ENCODE peak calls at places on chromosomes 7 and 10, in four cellular contexts. One of them, this sample, is unnamed.

GRCh38 chr10:4868357-4868657 is 42.3 kb downstream of the AKR1E2 start:
- DNase-seq in gastrocnemius medialis: no peak
- DNase-seq in tibial nerve: no peak
- DNase-seq in IMR-90: no peak
- DNase-seq in this sample: no peak

GRCh38 chr10:13891542-13892431 is 305.0 kb downstream of the PRPF18 start:
- DNase-seq in gastrocnemius medialis: no peak
- DNase-seq in IMR-90: no peak
- DNase-seq in tibial nerve: no peak
- DNase-seq in this sample: peak; percentile 38

GRCh38 chr7:140003913-140004382 is 58.8 kb downstream of the PARP12 start:
- DNase-seq in IMR-90: peak; percentile 75
- DNase-seq in tibial nerve: no peak
- DNase-seq in gastrocnemius medialis: no peak
- DNase-seq in this sample: peak; percentile 52

GRCh38 chr10:13681095-13681494 is 94.3 kb downstream of the PRPF18 start:
- DNase-seq in IMR-90: no peak
- DNase-seq in tibial nerve: no peak
- DNase-seq in gastrocnemius medialis: no peak
- DNase-seq in this sample: no peak

GRCh38 chr7:71753959-71754652 is 622.2 kb downstream of the GALNT17 start:
- DNase-seq in gastrocnemius medialis: no peak
- DNase-seq in IMR-90: no peak
- DNase-seq in tibial nerve: no peak
- DNase-seq in this sample: no peak

GRCh38 chr10:91229683-91230082 is 9.2 kb downstream of the PCGF5 start:
- DNase-seq in IMR-90: no peak
- DNase-seq in tibial nerve: no peak
- DNase-seq in gastrocnemius medialis: no peak
- DNase-seq in this sample: no peak

GRCh38 chr7:46226860-46227259 is 305.8 kb upstream of the IGFBP3 start:
- DNase-seq in gastrocnemius medialis: no peak
- DNase-seq in IMR-90: peak; percentile 40
- DNase-seq in tibial nerve: no peak
- DNase-seq in this sample: no peak

GRCh38 chr10:133565441-133566294 is at the start of gene SYCE1:
- DNase-seq in IMR-90: no peak
- DNase-seq in gastrocnemius medialis: no peak
- DNase-seq in tibial nerve: peak; percentile 70
- DNase-seq in this sample: no peak

GRCh38 chr7:68166525-68166924 is 1169.9 kb downstream of the TYW1 start:
- DNase-seq in IMR-90: no peak
- DNase-seq in tibial nerve: no peak
- DNase-seq in gastrocnemius medialis: no peak
- DNase-seq in this sample: no peak

GRCh38 chr10:114294549-114294948 is 55.5 kb downstream of the VWA2 start:
- DNase-seq in gastrocnemius medialis: no peak
- DNase-seq in IMR-90: no peak
- DNase-seq in tibial nerve: no peak
- DNase-seq in this sample: no peak

GRCh38 chr10:14173706-14174594 is 156.8 kb downstream of the FRMD4A start:
- DNase-seq in IMR-90: peak; percentile 21
- DNase-seq in gastrocnemius medialis: no peak
- DNase-seq in tibial nerve: no peak
- DNase-seq in this sample: no peak

GRCh38 chr7:98189559-98189958 is 21.7 kb upstream of the BHLHA15 start:
- DNase-seq in IMR-90: no peak
- DNase-seq in gastrocnemius medialis: no peak
- DNase-seq in tibial nerve: no peak
- DNase-seq in this sample: no peak

GRCh38 chr7:29116801-29117200 is 29.5 kb downstream of the CPVL start:
- DNase-seq in tibial nerve: no peak
- DNase-seq in IMR-90: no peak
- DNase-seq in gastrocnemius medialis: no peak
- DNase-seq in this sample: no peak

GRCh38 chr7:32039000-32039756 is 31.0 kb downstream of the PDE1C start:
- DNase-seq in tibial nerve: no peak
- DNase-seq in IMR-90: no peak
- DNase-seq in gastrocnemius medialis: no peak
- DNase-seq in this sample: no peak

GRCh38 chr10:115932099-115932498 is 340.9 kb downstream of the GFRA1 start:
- DNase-seq in tibial nerve: no peak
- DNase-seq in IMR-90: no peak
- DNase-seq in gastrocnemius medialis: no peak
- DNase-seq in this sample: no peak

GRCh38 chr10:68333058-68333395 is 299 bp upstream of the PBLD start:
- DNase-seq in gastrocnemius medialis: no peak
- DNase-seq in IMR-90: peak; percentile 56
- DNase-seq in tibial nerve: no peak
- DNase-seq in this sample: no peak

GRCh38 chr10:68330852-68331454 is 911 bp upstream of the HNRNPH3 start:
- DNase-seq in IMR-90: peak; percentile 23
- DNase-seq in tibial nerve: no peak
- DNase-seq in gastrocnemius medialis: no peak
- DNase-seq in this sample: no peak

GRCh38 chr10:68333452-68333851 is 724 bp upstream of the PBLD start:
- DNase-seq in tibial nerve: no peak
- DNase-seq in gastrocnemius medialis: no peak
- DNase-seq in IMR-90: no peak
- DNase-seq in this sample: no peak

GRCh38 chr10:68331455-68332258 is at the start of gene HNRNPH3:
- DNase-seq in tibial nerve: peak; percentile 97
- DNase-seq in gastrocnemius medialis: peak; percentile 98
- DNase-seq in IMR-90: peak; percentile 97
- DNase-seq in this sample: peak; percentile 95

DNA sequence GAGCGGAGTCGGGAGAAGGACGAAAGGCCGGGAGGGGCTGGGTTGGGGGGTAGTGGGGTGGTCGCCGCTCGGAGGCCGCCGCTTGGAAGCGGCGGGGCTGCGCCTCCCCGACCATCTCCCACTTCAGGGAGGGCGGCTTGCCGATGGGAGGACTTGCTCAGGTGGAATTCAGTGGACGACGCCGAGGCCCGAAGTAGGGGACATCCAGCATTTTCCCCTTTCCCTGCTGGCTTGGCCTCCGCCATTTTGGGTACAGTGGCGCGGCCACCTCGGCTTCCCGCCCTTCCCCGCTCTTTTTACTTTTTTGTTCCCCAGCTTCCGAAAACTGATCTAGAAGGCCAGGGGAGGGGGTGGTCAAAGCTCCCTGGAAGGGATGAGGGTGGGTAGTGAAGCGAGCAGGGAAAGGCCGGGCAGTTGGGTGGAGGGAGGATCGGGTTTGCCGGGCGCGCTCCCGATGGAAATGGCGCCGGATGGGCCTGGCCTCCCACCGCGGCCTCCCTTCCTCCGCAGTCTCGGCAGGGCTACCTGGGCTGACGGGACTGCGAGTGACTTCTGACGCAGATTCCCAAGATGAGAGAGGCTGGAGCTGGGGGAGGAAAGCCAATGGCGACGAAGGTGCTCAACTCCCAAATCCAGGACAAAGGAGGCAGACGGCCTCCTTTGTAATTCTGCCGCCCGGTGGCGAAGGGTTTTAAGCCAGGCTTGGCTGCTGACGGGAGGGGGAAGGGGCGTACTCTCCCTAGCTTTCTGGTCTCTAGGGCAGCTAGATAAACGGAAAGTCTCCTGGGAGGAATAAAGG is at the start of gene PBLD:
- DNase-seq in gastrocnemius medialis: peak; percentile 57
- DNase-seq in IMR-90: peak; percentile 74
- DNase-seq in tibial nerve: peak; percentile 38
- DNase-seq in this sample: peak; percentile 28
- TF ChIP-seq POLR2A in gastrocnemius medialis: peak; percentile 62
- TF ChIP-seq POLR2A in IMR-90: peak; percentile 89
- TF ChIP-seq POLR2A in tibial nerve: peak; percentile 37
- TF ChIP-seq POLR2A in this sample: peak; percentile 72

GRCh38 chr10:3784510-3785250 is at the start of gene KLF6:
- DNase-seq in gastrocnemius medialis: no peak
- DNase-seq in tibial nerve: no peak
- DNase-seq in IMR-90: peak; percentile 28
- DNase-seq in this sample: no peak
- TF ChIP-seq POLR2A in gastrocnemius medialis: no peak
- TF ChIP-seq POLR2A in tibial nerve: peak; percentile 58
- TF ChIP-seq POLR2A in IMR-90: peak; percentile 98
- TF ChIP-seq POLR2A in this sample: peak; percentile 70

GRCh38 chr7:122291189-122291588 is 13.4 kb downstream of the FEZF1 start:
- DNase-seq in IMR-90: no peak
- DNase-seq in gastrocnemius medialis: no peak
- DNase-seq in tibial nerve: no peak
- DNase-seq in this sample: no peak

GRCh38 chr7:122290476-122290875 is 14.1 kb downstream of the FEZF1 start:
- DNase-seq in gastrocnemius medialis: no peak
- DNase-seq in tibial nerve: no peak
- DNase-seq in IMR-90: no peak
- DNase-seq in this sample: no peak

DNA sequence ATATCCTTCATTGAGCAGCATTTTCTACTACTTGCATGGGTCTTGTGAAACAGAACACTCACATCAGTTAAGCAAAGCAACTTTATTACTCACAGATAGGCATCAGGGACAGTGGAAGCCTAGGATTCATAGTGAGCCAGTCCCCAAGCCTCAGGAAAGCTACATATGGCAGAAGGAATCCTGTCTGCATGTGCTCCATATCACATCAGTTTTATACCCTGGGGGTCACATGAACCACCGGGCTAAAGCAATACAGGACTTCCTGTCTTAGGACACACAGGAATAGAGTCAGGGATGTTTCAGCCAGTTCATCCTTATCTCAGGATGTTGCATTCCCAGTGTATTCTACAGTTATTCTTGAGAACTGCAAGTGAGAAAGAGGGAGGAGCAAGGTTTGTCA is 15.1 kb downstream of the FEZF1 start:
- DNase-seq in IMR-90: no peak
- DNase-seq in tibial nerve: no peak
- DNase-seq in gastrocnemius medialis: no peak
- DNase-seq in this sample: no peak
- TF ChIP-seq POLR2A in IMR-90: no peak
- TF ChIP-seq POLR2A in tibial nerve: no peak
- TF ChIP-seq POLR2A in gastrocnemius medialis: no peak
- TF ChIP-seq POLR2A in this sample: no peak

DNA sequence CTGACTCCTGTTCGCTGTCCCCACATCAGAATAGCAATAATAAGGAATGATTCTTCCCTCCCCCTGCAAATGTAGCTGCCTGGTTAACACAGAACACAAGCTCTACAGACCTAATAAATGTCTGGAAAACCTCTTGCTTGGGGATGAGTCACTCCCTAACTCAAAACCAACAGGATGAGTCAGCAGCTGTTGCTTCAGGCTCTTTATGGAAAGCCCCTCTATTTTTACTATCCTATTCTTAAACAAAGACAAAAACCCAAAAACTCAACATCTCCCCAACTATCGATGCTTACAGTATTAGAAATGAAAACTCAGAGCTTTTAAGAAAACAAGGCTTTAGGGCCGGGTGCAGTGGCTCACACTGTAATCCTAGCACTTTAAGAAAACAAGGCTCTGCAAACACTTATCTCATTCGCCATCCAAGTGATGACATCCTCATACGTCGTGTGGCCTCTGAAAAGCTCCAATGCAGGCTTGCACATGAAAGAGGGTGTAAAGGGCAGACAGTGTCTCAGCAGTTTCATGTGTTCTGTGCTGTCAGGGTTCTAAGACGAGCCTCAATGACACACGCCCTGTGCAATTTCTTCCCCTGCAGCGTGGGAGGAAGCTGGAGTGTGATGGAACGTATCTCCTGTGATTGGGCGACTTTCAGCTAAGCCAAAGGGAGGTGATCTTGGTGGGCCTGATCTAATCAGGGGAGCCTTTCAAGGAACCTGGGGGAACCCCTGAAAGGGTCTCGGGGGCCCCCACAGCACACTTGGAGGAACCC is 70.1 kb downstream of the AMZ1 start:
- DNase-seq in tibial nerve: no peak
- DNase-seq in gastrocnemius medialis: no peak
- DNase-seq in IMR-90: peak; percentile 99
- DNase-seq in this sample: peak; percentile 82
- TF ChIP-seq POLR2A in tibial nerve: no peak
- TF ChIP-seq POLR2A in gastrocnemius medialis: no peak
- TF ChIP-seq POLR2A in IMR-90: no peak
- TF ChIP-seq POLR2A in this sample: no peak

GRCh38 chr10:132401396-132402168 is 4.6 kb downstream of the PWWP2B start:
- DNase-seq in tibial nerve: no peak
- DNase-seq in gastrocnemius medialis: no peak
- DNase-seq in IMR-90: no peak
- DNase-seq in this sample: no peak
- TF ChIP-seq POLR2A in tibial nerve: no peak
- TF ChIP-seq POLR2A in gastrocnemius medialis: no peak
- TF ChIP-seq POLR2A in IMR-90: no peak
- TF ChIP-seq POLR2A in this sample: no peak

GRCh38 chr7:130888468-130888867 is 154.5 kb upstream of the KLF14 start:
- DNase-seq in IMR-90: no peak
- DNase-seq in gastrocnemius medialis: no peak
- DNase-seq in tibial nerve: no peak
- DNase-seq in this sample: no peak

GRCh38 chr7:130884437-130885417 is 150.7 kb upstream of the KLF14 start:
- DNase-seq in gastrocnemius medialis: no peak
- DNase-seq in tibial nerve: no peak
- DNase-seq in IMR-90: no peak
- DNase-seq in this sample: no peak

GRCh38 chr7:130888017-130888371 is 154.0 kb upstream of the KLF14 start:
- DNase-seq in gastrocnemius medialis: no peak
- DNase-seq in IMR-90: no peak
- DNase-seq in tibial nerve: no peak
- DNase-seq in this sample: no peak

GRCh38 chr7:130886438-130887135 is 152.6 kb upstream of the KLF14 start:
- DNase-seq in tibial nerve: no peak
- DNase-seq in IMR-90: no peak
- DNase-seq in gastrocnemius medialis: peak; percentile 63
- DNase-seq in this sample: no peak

DNA sequence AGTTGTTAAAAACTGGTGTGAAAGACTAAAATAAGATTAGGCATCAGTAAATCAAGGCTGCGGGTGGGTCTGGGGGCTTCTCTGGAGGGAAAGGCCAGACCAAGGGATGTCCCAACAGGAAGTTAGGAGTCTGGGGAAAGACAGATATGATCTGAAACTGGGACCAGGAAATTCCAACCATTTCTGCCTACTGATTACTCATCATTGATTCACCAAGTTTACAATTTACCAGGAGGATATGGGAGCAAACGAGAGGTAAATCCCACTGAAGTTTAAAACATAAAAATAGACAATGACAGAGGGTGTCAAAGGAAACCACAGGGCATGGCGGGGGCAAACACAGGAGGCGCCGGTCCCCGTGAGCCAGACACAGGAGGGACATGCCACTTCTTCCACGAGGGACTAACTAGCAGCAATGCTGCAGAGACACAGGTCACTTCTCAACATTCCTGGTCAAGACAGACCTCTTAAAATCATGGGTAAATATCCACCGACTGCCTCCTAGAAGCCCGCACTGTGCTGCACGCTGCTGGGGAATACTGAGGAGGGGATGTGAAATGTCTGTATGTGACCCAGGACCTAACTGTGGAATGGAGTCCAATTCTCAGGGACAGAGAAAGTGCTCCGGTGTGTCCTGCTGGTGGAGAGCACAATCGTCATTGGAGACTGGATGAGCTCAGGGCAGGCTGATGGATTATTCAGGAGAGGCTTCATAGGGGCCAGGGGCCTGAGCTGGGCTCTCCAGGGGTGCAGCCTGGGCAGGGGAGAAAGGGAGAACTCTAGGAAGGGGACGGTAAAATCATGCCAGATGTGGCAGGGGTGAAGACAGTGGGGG is 153.4 kb upstream of the KLF14 start:
- DNase-seq in tibial nerve: no peak
- DNase-seq in IMR-90: peak; percentile 89
- DNase-seq in gastrocnemius medialis: no peak
- DNase-seq in this sample: no peak
- TF ChIP-seq POLR2A in tibial nerve: no peak
- TF ChIP-seq POLR2A in IMR-90: peak; percentile 51
- TF ChIP-seq POLR2A in gastrocnemius medialis: peak; percentile 55
- TF ChIP-seq POLR2A in this sample: no peak

GRCh38 chr7:5234852-5235831 is 45.1 kb downstream of the WIPI2 start:
- DNase-seq in IMR-90: peak; percentile 16
- DNase-seq in tibial nerve: no peak
- DNase-seq in gastrocnemius medialis: no peak
- DNase-seq in this sample: peak; percentile 49
- TF ChIP-seq POLR2A in IMR-90: no peak
- TF ChIP-seq POLR2A in tibial nerve: no peak
- TF ChIP-seq POLR2A in gastrocnemius medialis: no peak
- TF ChIP-seq POLR2A in this sample: no peak

This sample was measured in H54.